ENCODE peak calls at places on chromosomes 7 and 10, in six cellular contexts. P is fibroblast of lung, Z is BJ, J is psoas muscle, T is adipocyte, X is spleen. H is an unnamed sample. For H3K27me3, the result is how much of the 10 kb centered on the place peaks cover.

GRCh38 chr10:80070068-80070467 is 8.4 kb upstream of the TMEM254 start:
- DNase-seq in P (no peak), Z (no peak), J (peak), T (no peak), X (no peak), H (no peak)

GRCh38 chr7:24378871-24379608 is 95.0 kb downstream of the NPY start:
- DNase-seq in P (peak), Z (no peak), J (no peak), T (peak), X (no peak), H (peak)

GRCh38 chr7:20407585-20408466 is 77.1 kb downstream of the ITGB8 start:
- DNase-seq in P (peak), Z (peak), J (no peak), T (peak), X (no peak), H (peak)

GRCh38 chr7:69418865-69419670 is 179.2 kb upstream of the AUTS2 start:
- DNase-seq in P (no peak), Z (no peak), J (no peak), T (peak), X (no peak), H (no peak)

GRCh38 chr10:44125879-44126675 is 258.8 kb downstream of the CXCL12 start:
- DNase-seq in P (peak), Z (peak), J (peak), T (peak), X (no peak), H (peak)

GRCh38 chr10:4825868-4826787 is at the start of gene AKR1E2:
- DNase-seq in P (peak), Z (peak), J (peak), T (peak), X (peak), H (peak)

GRCh38 chr10:116002735-116003134 is 270.3 kb downstream of the GFRA1 start:
- DNase-seq in P (no peak), Z (no peak), J (no peak), T (no peak), X (no peak), H (no peak)

GRCh38 chr7:41885078-41885477 is 182.2 kb upstream of the INHBA start:
- DNase-seq in P (peak), Z (no peak), J (no peak), T (peak), X (no peak), H (no peak)

GRCh38 chr7:37205451-37205850 is 243.2 kb downstream of the ELMO1 start:
- DNase-seq in P (no peak), Z (no peak), J (no peak), T (no peak), X (no peak), H (no peak)

GRCh38 chr7:135558337-135558767 is 635 bp downstream of the NUP205 start:
- DNase-seq in P (peak), Z (peak), J (peak), T (peak), X (peak), H (peak)

GRCh38 chr7:50315739-50316671 is 11.5 kb downstream of the IKZF1 start:
- DNase-seq in P (no peak), Z (no peak), J (no peak), T (no peak), X (no peak), H (no peak)

GRCh38 chr10:18104223-18104872 is 35.9 kb upstream of the CACNB2 start:
- DNase-seq in P (peak), Z (no peak), J (peak), T (peak), X (no peak), H (peak)

GRCh38 chr7:1560620-1561031 is 4.6 kb upstream of the TMEM184A start:
- DNase-seq in P (no peak), Z (no peak), J (no peak), T (no peak), X (no peak), H (no peak)

GRCh38 chr7:65441010-65441409 is 67.4 kb downstream of the ZNF92 start:
- DNase-seq in P (peak), Z (peak), J (no peak), T (no peak), X (no peak), H (peak)

GRCh38 chr7:41702635-41703371 is at the start of gene INHBA:
- DNase-seq in P (peak), Z (peak), J (no peak), T (peak), X (no peak), H (peak)

GRCh38 chr7:74289660-74290589 is 718 bp downstream of the CLIP2 start:
- DNase-seq in P (no peak), Z (no peak), J (peak), T (peak), X (peak), H (no peak)

GRCh38 chr10:111600772-111601171 is 523.9 kb downstream of the ADRA2A start:
- DNase-seq in P (no peak), Z (no peak), J (peak), T (no peak), X (no peak), H (no peak)

GRCh38 chr7:128810473-128810872 is 18.7 kb downstream of the CCDC136 start:
- DNase-seq in P (no peak), Z (no peak), J (no peak), T (no peak), X (no peak), H (no peak)

GRCh38 chr7:48366096-48366495 is 194.8 kb downstream of the ABCA13 start:
- DNase-seq in P (no peak), Z (no peak), J (no peak), T (no peak), X (no peak), H (no peak)

GRCh38 chr10:16916496-16916895 is 99.3 kb upstream of the RSU1 start:
- DNase-seq in P (no peak), Z (no peak), J (no peak), T (no peak), X (no peak), H (no peak)

GRCh38 chr10:78465456-78465855 is 431.8 kb downstream of the RPS24 start:
- DNase-seq in P (no peak), Z (no peak), J (no peak), T (no peak), X (no peak), H (no peak)

GRCh38 chr10:100186253-100186780 is 488 bp upstream of the ERLIN1 start:
- DNase-seq in P (peak), Z (no peak), J (peak), T (peak), X (no peak), H (no peak)

GRCh38 chr10:34305189-34305588 is 509.9 kb downstream of the PARD3 start:
- DNase-seq in P (no peak), Z (no peak), J (no peak), T (no peak), X (no peak), H (no peak)

GRCh38 chr7:10860516-10860915 is 113.2 kb upstream of the PHF14 start:
- DNase-seq in P (no peak), Z (no peak), J (no peak), T (no peak), X (no peak), H (no peak)

GRCh38 chr7:27144799-27145166 is 1.3 kb upstream of the HOXA5 start:
- DNase-seq in P (no peak), Z (no peak), J (no peak), T (no peak), X (peak), H (no peak)
- H3K27me3 ChIP-seq in P (under half), Z (under half), J (under half), T (under half), X (under half), H (half or more)

GRCh38 chr10:52631146-52631545 is 141.4 kb downstream of the MBL2 start:
- DNase-seq in P (no peak), Z (no peak), J (no peak), T (no peak), X (no peak), H (no peak)

GRCh38 chr10:52636874-52637273 is 135.7 kb downstream of the MBL2 start:
- DNase-seq in P (no peak), Z (no peak), J (no peak), T (no peak), X (no peak), H (no peak)

GRCh38 chr10:52631648-52632047 is 140.9 kb downstream of the MBL2 start:
- DNase-seq in P (no peak), Z (no peak), J (no peak), T (no peak), X (no peak), H (no peak)

GRCh38 chr10:52635651-52636050 is 136.9 kb downstream of the MBL2 start:
- DNase-seq in P (no peak), Z (no peak), J (no peak), T (no peak), X (no peak), H (no peak)

GRCh38 chr10:52632591-52632990 is 140.0 kb downstream of the MBL2 start:
- DNase-seq in P (no peak), Z (no peak), J (no peak), T (no peak), X (no peak), H (no peak)
- H3K4me3 ChIP-seq in P (no peak), Z (no peak), J (no peak), T (no peak), X (no peak), H (no peak)

DNA sequence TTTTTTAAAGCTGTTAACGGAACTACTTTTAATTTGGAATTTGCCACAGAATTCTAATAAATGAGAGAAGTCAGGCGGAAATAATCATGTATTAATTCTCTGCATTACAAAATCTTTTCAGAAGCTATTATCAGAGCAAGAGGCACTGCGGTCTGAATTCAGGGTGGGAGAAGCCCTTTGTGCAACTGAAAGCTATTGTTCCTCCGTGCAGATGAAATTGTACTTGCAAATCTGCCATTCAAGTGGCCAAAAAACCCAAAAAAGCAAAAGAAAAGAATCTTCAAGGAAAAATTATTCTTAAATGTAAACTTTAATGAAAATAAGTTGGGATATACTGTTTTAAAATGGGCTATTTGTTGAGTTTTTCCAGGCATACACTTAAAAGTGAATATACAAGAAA is 351.0 kb downstream of the DNAJB6 start:
- DNase-seq in P (no peak), Z (no peak), J (no peak), T (no peak), X (no peak), H (no peak)
- H3K27me3 ChIP-seq in P (under half), Z (under half), J (under half), T (under half), X (under half), H (half or more)

GRCh38 chr7:54947266-54947665 is 71.6 kb upstream of the EGFR start:
- DNase-seq in P (no peak), Z (no peak), J (no peak), T (no peak), X (no peak), H (no peak)

GRCh38 chr7:54940748-54941147 is 78.1 kb upstream of the EGFR start:
- DNase-seq in P (no peak), Z (no peak), J (no peak), T (no peak), X (no peak), H (no peak)

GRCh38 chr7:54946271-54946670 is 72.5 kb upstream of the EGFR start:
- DNase-seq in P (no peak), Z (no peak), J (no peak), T (no peak), X (no peak), H (no peak)

GRCh38 chr7:54946764-54947163 is 72.1 kb upstream of the EGFR start:
- DNase-seq in P (no peak), Z (no peak), J (no peak), T (no peak), X (no peak), H (no peak)

GRCh38 chr7:54944179-54944578 is 74.6 kb upstream of the EGFR start:
- DNase-seq in P (peak), Z (peak), J (no peak), T (peak), X (no peak), H (peak)
- H3K4me3 ChIP-seq in P (no peak), Z (no peak), J (no peak), T (no peak), X (no peak), H (no peak)

GRCh38 chr7:157589680-157590079 is 252.9 kb downstream of the DNAJB6 start:
- DNase-seq in P (no peak), Z (no peak), J (no peak), T (no peak), X (peak), H (no peak)
- H3K27me3 ChIP-seq in P (under half), Z (under half), J (under half), T (under half), X (under half), H (under half)

GRCh38 chr7:29033584-29033983 is 75.5 kb upstream of the TRIL start:
- DNase-seq in P (no peak), Z (no peak), J (no peak), T (peak), X (no peak), H (no peak)
- H3K4me3 ChIP-seq in P (no peak), Z (no peak), J (no peak), T (no peak), X (no peak), H (no peak)

GRCh38 chr7:150986099-150986512 is 4.7 kb upstream of the NOS3 start:
- DNase-seq in P (peak), Z (no peak), J (peak), T (peak), X (no peak), H (peak)

GRCh38 chr7:150988230-150989226 is 2.3 kb upstream of the NOS3 start:
- DNase-seq in P (no peak), Z (no peak), J (peak), T (peak), X (peak), H (peak)

GRCh38 chr7:150983893-150984368 is 5.8 kb upstream of the KCNH2 start:
- DNase-seq in P (no peak), Z (no peak), J (peak), T (peak), X (no peak), H (no peak)

GRCh38 chr7:150989456-150989855 is 1.4 kb upstream of the NOS3 start:
- DNase-seq in P (no peak), Z (no peak), J (no peak), T (no peak), X (no peak), H (no peak)

DNA sequence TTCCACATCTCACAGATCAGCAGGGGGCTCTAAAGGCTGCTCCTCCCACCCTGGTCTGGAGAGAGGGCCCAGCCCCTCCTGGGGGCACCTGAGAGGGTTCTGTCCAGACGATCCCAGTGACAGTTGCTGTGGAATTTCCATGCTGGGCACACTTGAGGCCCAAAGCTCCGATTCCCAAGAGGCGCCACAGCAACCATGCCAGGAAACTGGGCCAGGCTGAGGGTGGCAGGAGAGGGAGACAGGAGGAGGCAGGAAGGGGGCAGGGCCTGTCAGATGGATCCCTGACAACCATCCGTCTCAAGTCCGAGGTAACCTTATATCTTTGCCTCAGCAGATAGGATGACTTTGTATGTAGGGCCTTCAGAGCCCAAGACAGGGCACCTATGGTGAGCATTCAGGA is 4.3 kb upstream of the NOS3 start:
- DNase-seq in P (no peak), Z (no peak), J (no peak), T (no peak), X (no peak), H (no peak)
- H3K27me3 ChIP-seq in P (under half), Z (under half), J (under half), T (half or more), X (under half), H (under half)

GRCh38 chr10:93498196-93498595 is 1.8 kb downstream of the CEP55 start:
- DNase-seq in P (no peak), Z (no peak), J (no peak), T (no peak), X (no peak), H (no peak)
- H3K4me3 ChIP-seq in P (peak), Z (no peak), J (no peak), T (no peak), X (no peak), H (no peak)